ENCODE peak calls at places on chromosomes 1 and 21, in ten cellular contexts. X is right lobe of liver, Y is endothelial cell of umbilical vein, J is pancreas, E is fibroblast of lung, B is lower lobe of right lung, A is suprapubic skin, N is heart right ventricle, S is IMR-90, U is HepG2. P is an unnamed sample. For H3K4me1, the result is how much of the 10 kb centered on the place peaks cover.

GRCh38 chr1:10064416-10065343 is 31.9 kb downstream of the UBE4B start:
- DNase-seq in N (no peak), Y (peak), B (no peak), J (no peak), S (peak), E (peak), U (no peak), X (no peak), A (no peak), P (peak)

GRCh38 chr1:222084996-222085395 is 343.1 kb upstream of the DUSP10 start:
- DNase-seq in J (no peak), B (no peak), X (no peak), N (no peak), U (no peak), E (peak), A (no peak), Y (no peak), S (peak), P (no peak)

GRCh38 chr1:31562707-31563360 is 13.5 kb upstream of the TINAGL1 start:
- DNase-seq in N (no peak), A (no peak), J (no peak), B (no peak), S (peak), Y (peak), U (no peak), X (no peak), E (peak), P (peak)

GRCh38 chr1:50332941-50333594 is 90.2 kb downstream of the DMRTA2 start:
- DNase-seq in Y (peak), E (peak), B (peak), U (peak), X (peak), S (peak), N (peak), J (peak), A (no peak), P (peak)

GRCh38 chr1:161013104-161013590 is 7.8 kb downstream of the F11R start:
- DNase-seq in A (no peak), Y (no peak), J (no peak), B (no peak), S (peak), X (no peak), U (no peak), N (no peak), E (no peak), P (no peak)

GRCh38 chr1:202580604-202581003 is 129.7 kb downstream of the SYT2 start:
- DNase-seq in A (no peak), U (no peak), S (no peak), B (no peak), J (no peak), Y (no peak), E (peak), N (no peak), X (no peak), P (no peak)

GRCh38 chr1:32757213-32757895 is 54.8 kb upstream of the SYNC start:
- DNase-seq in E (no peak), J (no peak), A (no peak), S (no peak), X (no peak), Y (no peak), N (no peak), B (no peak), U (no peak), P (no peak)

GRCh38 chr1:205497351-205497750 is 7.1 kb upstream of the CDK18 start:
- DNase-seq in U (no peak), A (no peak), B (no peak), X (no peak), Y (no peak), S (no peak), J (no peak), N (no peak), E (no peak), P (no peak)

GRCh38 chr1:206566976-206567375 is 45.3 kb downstream of the EIF2D start:
- DNase-seq in A (no peak), J (no peak), U (no peak), Y (no peak), E (no peak), N (no peak), B (no peak), S (no peak), X (no peak), P (no peak)

GRCh38 chr1:55352080-55352800 is 137.1 kb upstream of the USP24 start:
- DNase-seq in U (no peak), S (no peak), X (no peak), E (no peak), Y (no peak), B (no peak), N (no peak), J (no peak), A (peak), P (no peak)

GRCh38 chr1:61182049-61182448 is 99.7 kb downstream of the NFIA start:
- DNase-seq in A (no peak), U (no peak), J (no peak), Y (peak), X (no peak), S (peak), B (no peak), E (peak), N (no peak), P (no peak)

GRCh38 chr1:85862456-85862855 is 154.2 kb upstream of the ZNHIT6 start:
- DNase-seq in X (no peak), B (no peak), S (peak), Y (no peak), N (no peak), J (no peak), A (no peak), E (peak), U (no peak), P (no peak)

GRCh38 chr1:88191917-88192316 is 492.2 kb upstream of the PKN2 start:
- DNase-seq in U (no peak), A (no peak), J (no peak), E (no peak), Y (no peak), N (no peak), S (no peak), B (no peak), X (no peak), P (no peak)

GRCh38 chr1:27335506-27336422 is 6.1 kb upstream of the SYTL1 start:
- DNase-seq in X (no peak), A (no peak), S (no peak), Y (no peak), B (no peak), N (no peak), U (no peak), J (no peak), E (no peak), P (no peak)

GRCh38 chr1:66242646-66243547 is 291.1 kb upstream of the SGIP1 start:
- DNase-seq in U (peak), N (peak), Y (peak), J (peak), B (peak), E (peak), X (peak), S (peak), A (peak), P (no peak)

GRCh38 chr1:156524481-156524869 is 23.9 kb upstream of the MEF2D start:
- DNase-seq in Y (no peak), J (no peak), A (no peak), S (no peak), E (no peak), U (no peak), N (no peak), B (no peak), X (no peak), P (no peak)

GRCh38 chr1:110171134-110171733 is 20.9 kb downstream of the SLC6A17 start:
- DNase-seq in B (no peak), A (no peak), E (peak), Y (no peak), J (no peak), U (no peak), N (no peak), S (no peak), X (no peak), P (no peak)

GRCh38 chr1:53341961-53342707 is 14.3 kb upstream of the LRP8 start:
- DNase-seq in B (no peak), E (no peak), S (no peak), A (peak), X (no peak), U (no peak), N (no peak), Y (no peak), J (no peak), P (no peak)

GRCh38 chr1:233518344-233518743 is 95.6 kb upstream of the KCNK1 start:
- DNase-seq in Y (no peak), X (no peak), U (no peak), J (no peak), N (no peak), E (peak), B (no peak), S (no peak), A (no peak), P (no peak)

GRCh38 chr21:39730418-39731107 is 14.4 kb upstream of the IGSF5 start:
- DNase-seq in A (no peak), X (no peak), U (no peak), E (peak), N (no peak), B (no peak), Y (no peak), S (no peak), J (no peak), P (no peak)

GRCh38 chr1:116075981-116076380 is 35.2 kb upstream of the MAB21L3 start:
- DNase-seq in B (no peak), N (no peak), A (no peak), S (no peak), Y (no peak), X (no peak), E (peak), J (no peak), U (no peak), P (peak)

GRCh38 chr1:16155537-16156410 is at the start of gene EPHA2:
- DNase-seq in A (peak), N (peak), Y (peak), U (peak), X (peak), J (peak), E (peak), S (peak), B (peak), P (peak)

GRCh38 chr1:119204169-119204568 is 63.7 kb upstream of the WARS2 start:
- DNase-seq in N (no peak), U (no peak), E (no peak), X (no peak), B (no peak), J (no peak), A (no peak), Y (no peak), S (no peak), P (no peak)

GRCh38 chr1:112341986-112342385 is 54.0 kb upstream of the CTTNBP2NL start:
- DNase-seq in S (no peak), A (no peak), N (no peak), X (no peak), Y (no peak), U (no peak), E (no peak), B (no peak), J (no peak), P (no peak)

GRCh38 chr1:71921935-71922559 is 360.3 kb downstream of the NEGR1 start:
- DNase-seq in J (no peak), E (no peak), U (no peak), Y (no peak), X (peak), A (no peak), N (no peak), S (no peak), B (no peak), P (no peak)

GRCh38 chr1:11198851-11199628 is 9.9 kb downstream of the ANGPTL7 start:
- DNase-seq in J (no peak), Y (no peak), X (no peak), B (no peak), S (no peak), E (no peak), N (no peak), U (no peak), A (no peak), P (no peak)

GRCh38 chr1:41939194-41939593 is 20.5 kb upstream of the HIVEP3 start:
- DNase-seq in U (no peak), A (no peak), S (no peak), E (no peak), X (no peak), N (no peak), J (no peak), Y (no peak), B (no peak), P (no peak)

GRCh38 chr1:87034351-87034750 is 119.9 kb downstream of the HS2ST1 start:
- DNase-seq in U (no peak), B (no peak), Y (no peak), E (no peak), N (no peak), S (no peak), J (no peak), X (no peak), A (no peak), P (no peak)

GRCh38 chr21:38377165-38378093 is 120.6 kb downstream of the KCNJ15 start:
- DNase-seq in U (no peak), A (no peak), J (no peak), X (no peak), Y (peak), S (no peak), E (no peak), N (no peak), B (no peak), P (no peak)

GRCh38 chr1:21816602-21817302 is 4.7 kb downstream of the LDLRAD2 start:
- DNase-seq in U (peak), S (peak), X (no peak), B (no peak), N (no peak), Y (peak), J (no peak), E (peak), A (no peak), P (peak)

GRCh38 chr1:155051777-155052398 is 772 bp downstream of the ADAM15 start:
- DNase-seq in B (peak), X (peak), S (peak), A (peak), E (peak), N (peak), Y (peak), U (no peak), J (peak), P (no peak)

GRCh38 chr1:212488436-212489283 is 55.9 kb downstream of the NENF start:
- DNase-seq in S (peak), B (no peak), N (no peak), X (peak), Y (no peak), J (peak), U (peak), E (peak), A (peak), P (peak)

GRCh38 chr21:45228171-45228641 is 59.5 kb downstream of the POFUT2 start:
- DNase-seq in E (peak), S (peak), J (no peak), N (no peak), U (peak), B (no peak), Y (peak), A (no peak), X (no peak), P (peak)

GRCh38 chr21:27817061-27817460 is 850.2 kb upstream of the ADAMTS5 start:
- DNase-seq in A (no peak), E (no peak), J (no peak), B (no peak), N (no peak), Y (no peak), X (no peak), U (no peak), S (no peak), P (no peak)

GRCh38 chr1:54937469-54937868 is 43.0 kb upstream of the TMEM61 start:
- DNase-seq in J (no peak), X (no peak), N (no peak), B (no peak), A (no peak), U (no peak), E (peak), Y (no peak), S (peak), P (no peak)

GRCh38 chr1:224057461-224058199 is 56.3 kb upstream of the FBXO28 start:
- DNase-seq in J (no peak), E (no peak), N (no peak), A (no peak), S (no peak), X (no peak), U (peak), Y (no peak), B (no peak), P (peak)

GRCh38 chr1:233359431-233359830 is 31.9 kb downstream of the MAP3K21 start:
- DNase-seq in B (no peak), X (peak), E (no peak), Y (no peak), U (peak), S (no peak), A (no peak), J (peak), N (no peak), P (no peak)

GRCh38 chr1:6961905-6962304 is 176.7 kb downstream of the CAMTA1 start:
- DNase-seq in Y (no peak), U (no peak), S (no peak), A (no peak), N (no peak), J (no peak), X (no peak), B (no peak), E (no peak), P (no peak)

DNA sequence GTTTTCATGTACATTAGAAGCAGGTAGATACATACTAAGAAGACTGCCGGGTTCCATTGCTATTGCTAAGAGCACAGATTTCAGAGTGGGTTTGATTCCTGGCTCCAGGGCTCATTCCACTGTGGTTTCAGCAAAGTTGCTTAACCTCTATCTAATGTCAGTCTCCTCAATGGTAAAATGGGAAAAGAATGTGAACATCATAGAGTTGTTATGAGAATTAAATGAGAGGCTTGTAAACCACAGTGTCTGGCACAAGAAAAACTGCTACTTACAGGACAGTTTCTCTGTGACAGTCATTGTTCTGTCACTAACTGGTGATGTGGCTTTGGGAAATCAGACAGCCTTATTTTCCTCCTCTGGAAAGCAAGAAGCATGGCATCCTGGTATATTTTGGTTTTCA is 10.7 kb upstream of the PLXNA2 start:
- DNase-seq in U (no peak), Y (no peak), S (peak), J (no peak), N (no peak), X (no peak), A (no peak), B (no peak), E (peak), P (peak)
- H3K27ac ChIP-seq in U (no peak), Y (no peak), S (no peak), J (no peak), N (no peak), X (no peak), A (no peak), B (no peak), E (no peak), P (no peak)

GRCh38 chr1:232172556-232172955 is 457.4 kb downstream of the SIPA1L2 start:
- DNase-seq in Y (no peak), B (no peak), X (no peak), N (no peak), J (no peak), A (no peak), U (no peak), S (no peak), E (no peak), P (no peak)

GRCh38 chr1:232174306-232174705 is 455.6 kb downstream of the SIPA1L2 start:
- DNase-seq in J (no peak), E (no peak), B (no peak), Y (no peak), S (no peak), U (no peak), N (no peak), A (no peak), X (no peak), P (no peak)

GRCh38 chr1:232168513-232168912 is 461.4 kb downstream of the SIPA1L2 start:
- DNase-seq in S (no peak), N (no peak), A (no peak), B (no peak), E (no peak), J (no peak), X (no peak), U (no peak), Y (no peak), P (no peak)

GRCh38 chr1:232169436-232169835 is 460.5 kb downstream of the SIPA1L2 start:
- DNase-seq in A (no peak), J (no peak), E (no peak), N (no peak), U (no peak), Y (no peak), S (no peak), X (no peak), B (no peak), P (no peak)

DNA sequence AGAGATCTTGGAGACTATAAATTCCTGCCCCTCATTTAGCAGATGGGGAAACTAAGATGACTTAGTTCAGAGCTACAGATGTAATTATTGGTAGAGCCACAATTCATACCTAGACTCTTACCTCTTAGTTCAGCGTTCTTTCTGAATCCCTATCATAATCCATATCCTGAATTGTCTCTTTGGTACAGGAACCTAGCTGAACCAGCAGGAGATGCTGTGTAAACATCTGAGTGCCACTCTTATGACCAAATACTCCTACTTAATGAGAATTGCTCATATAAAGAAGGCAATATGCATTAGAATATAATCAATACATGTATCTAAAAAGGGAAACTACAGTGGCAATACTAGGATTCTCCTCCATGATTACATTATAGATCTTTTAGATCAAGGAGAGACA is 459.0 kb downstream of the SIPA1L2 start:
- DNase-seq in B (no peak), N (no peak), X (no peak), Y (no peak), S (no peak), A (no peak), J (no peak), U (no peak), E (no peak), P (no peak)
- TF ChIP-seq CTCF in B (no peak), N (no peak), X (no peak), Y (no peak), S (peak), A (no peak), J (no peak), U (no peak), E (no peak), P (peak)

GRCh38 chr21:33265664-33266049 is 510 bp upstream of the IL10RB start:
- DNase-seq in A (no peak), U (no peak), J (no peak), E (no peak), N (no peak), S (peak), B (peak), X (peak), Y (no peak), P (peak)

GRCh38 chr21:33268392-33268735 is 2.2 kb downstream of the IL10RB start:
- DNase-seq in X (no peak), N (no peak), E (no peak), S (no peak), B (no peak), Y (no peak), A (no peak), J (no peak), U (no peak), P (no peak)

GRCh38 chr21:33267250-33267649 is 1.1 kb downstream of the IL10RB start:
- DNase-seq in A (no peak), Y (no peak), U (no peak), X (no peak), S (no peak), B (no peak), N (no peak), J (no peak), E (no peak), P (no peak)

GRCh38 chr21:33266050-33266783 is at the start of gene IL10RB:
- DNase-seq in S (peak), B (peak), E (peak), J (peak), X (peak), Y (peak), N (peak), A (peak), U (peak), P (peak)

DNA sequence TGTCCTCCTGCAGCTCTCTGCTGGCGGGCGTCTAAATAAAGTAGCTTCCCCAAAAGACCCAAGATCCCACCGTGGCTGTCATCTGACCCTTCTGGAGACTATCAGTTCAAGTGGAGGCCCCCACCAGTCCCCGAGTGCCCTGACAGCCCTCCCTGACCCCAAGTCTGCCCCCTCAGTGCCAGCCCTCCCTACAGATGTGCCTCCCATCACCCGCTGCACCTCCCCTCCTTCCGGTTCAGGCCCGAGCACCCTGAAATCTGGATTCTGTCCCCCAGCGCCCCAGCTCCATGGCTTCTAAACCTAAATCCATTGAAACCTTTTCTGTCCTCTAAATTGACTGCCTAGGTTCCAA is 593 bp downstream of the IL10RB start:
- DNase-seq in J (no peak), B (no peak), S (no peak), Y (no peak), U (no peak), A (no peak), N (no peak), X (peak), E (no peak), P (no peak)
- H3K4me1 ChIP-seq in J (under half), B (under half), S (under half), Y (under half), U (under half), A (under half), N (under half), X (under half), E (under half), P (under half)

GRCh38 chr1:185054365-185055060 is 9.2 kb downstream of the RNF2 start:
- DNase-seq in N (no peak), S (no peak), J (no peak), A (no peak), U (no peak), Y (no peak), B (no peak), X (no peak), E (no peak), P (no peak)
- H3K27ac ChIP-seq in N (no peak), S (no peak), J (no peak), A (no peak), U (no peak), Y (no peak), B (no peak), X (no peak), E (no peak), P (no peak)

GRCh38 chr1:36542962-36543515 is 60.3 kb upstream of the CSF3R start:
- DNase-seq in E (no peak), A (no peak), N (no peak), Y (no peak), B (no peak), X (no peak), S (no peak), J (no peak), U (peak), P (no peak)
- TF ChIP-seq CTCF in E (no peak), A (no peak), N (no peak), Y (peak), B (no peak), X (no peak), S (no peak), J (no peak), U (peak), P (peak)

P was measured in foreskin keratinocyte.